ENCODE peak calls at places on chromosomes 6 and 20, in four cellular contexts. C is GM04504, F is posterior cingulate gyrus, G is GM12892. Y is an unnamed sample.

GRCh38 chr6:35048031-35048613 is 93.0 kb downstream of the TCP11 start:
- DNase-seq in C (no peak), F (no peak), G (no peak), Y (no peak)

GRCh38 chr6:145559836-145560235 is 175.5 kb downstream of the EPM2A start:
- DNase-seq in C (no peak), F (no peak), G (no peak), Y (no peak)

GRCh38 chr20:52667358-52667757 is 304.8 kb upstream of the TSHZ2 start:
- DNase-seq in C (no peak), F (no peak), G (no peak), Y (no peak)

GRCh38 chr6:105401247-105402089 is 1.4 kb downstream of the PREP start:
- DNase-seq in C (peak), F (no peak), G (no peak), Y (no peak)

GRCh38 chr6:71351190-71351589 is 62.6 kb downstream of the OGFRL1 start:
- DNase-seq in C (peak), F (no peak), G (no peak), Y (no peak)

GRCh38 chr6:138030872-138031271 is 76.3 kb downstream of the PERP start:
- DNase-seq in C (no peak), F (no peak), G (no peak), Y (no peak)

GRCh38 chr6:109282732-109283131 is 99.5 kb downstream of the CD164 start:
- DNase-seq in C (no peak), F (no peak), G (no peak), Y (no peak)

GRCh38 chr6:147204843-147205311 is 660 bp downstream of the STXBP5 start:
- DNase-seq in C (no peak), F (no peak), G (no peak), Y (no peak)

GRCh38 chr6:121503633-121504032 is 68.2 kb downstream of the GJA1 start:
- DNase-seq in C (no peak), F (no peak), G (no peak), Y (no peak)

GRCh38 chr6:115838763-115839401 is 221.8 kb downstream of the FRK start:
- DNase-seq in C (peak), F (no peak), G (no peak), Y (no peak)

GRCh38 chr6:30396833-30397479 is 52.0 kb downstream of the RPP21 start:
- DNase-seq in C (peak), F (peak), G (peak), Y (no peak)

GRCh38 chr6:134247854-134248580 is 69.9 kb downstream of the SGK1 start:
- DNase-seq in C (no peak), F (no peak), G (no peak), Y (no peak)

GRCh38 chr6:139470971-139471370 is 96.5 kb upstream of the CITED2 start:
- DNase-seq in C (no peak), F (no peak), G (no peak), Y (no peak)

GRCh38 chr6:3825851-3826581 is 23.2 kb upstream of the FAM50B start:
- DNase-seq in C (peak), F (peak), G (no peak), Y (peak)

GRCh38 chr6:109922851-109923250 is 55.3 kb upstream of the GPR6 start:
- DNase-seq in C (no peak), F (no peak), G (no peak), Y (no peak)

GRCh38 chr6:57822896-57823358 is 505.5 kb downstream of the PRIM2 start:
- DNase-seq in C (no peak), F (no peak), G (no peak), Y (no peak)

GRCh38 chr6:30841644-30842504 is 42.4 kb upstream of the DDR1 start:
- DNase-seq in C (no peak), F (no peak), G (no peak), Y (no peak)

GRCh38 chr6:170184324-170184723 is 106.6 kb downstream of the DLL1 start:
- DNase-seq in C (no peak), F (no peak), G (no peak), Y (no peak)

GRCh38 chr20:31608256-31608980 is 3.3 kb downstream of the ID1 start:
- DNase-seq in C (no peak), F (no peak), G (no peak), Y (no peak)

GRCh38 chr20:1622450-1622849 is 2.6 kb upstream of the SIRPB1 start:
- DNase-seq in C (no peak), F (no peak), G (no peak), Y (no peak)

Y was measured in epithelial cell of proximal tubule.